ENCODE peak calls at places on chromosome 7, in six cellular contexts. F is activated naive CD8-positive, alpha-beta T cell treated with anti-CD3 and anti-CD28 coated beads, Interleukin-2, amount 50 U/mL, for 24 hours; Y is left lobe of liver; A is IMR-90; I is glutamatergic neuron; Q is activated CD4-positive, alpha-beta T cell treated with anti-CD3 and anti-CD28 coated beads, Interleukin-2, amount 50 U/mL, for 24 hours. C is an unnamed sample.

GRCh38 chr7:111132833-111133232 is 41.9 kb downstream of the LRRN3 start:
- DNase-seq in I (no peak), Y (no peak), F (no peak), Q (no peak), A (peak), C (peak)

GRCh38 chr7:140876519-140877248 is 48.0 kb downstream of the BRAF start:
- DNase-seq in Y (no peak), Q (no peak), A (peak), I (no peak), F (no peak), C (peak)

GRCh38 chr7:2939193-2939885 is 95.2 kb upstream of the GNA12 start:
- DNase-seq in Q (no peak), F (no peak), I (no peak), Y (no peak), A (peak), C (no peak)

GRCh38 chr7:148722340-148723165 is 23.9 kb downstream of the CUL1 start:
- DNase-seq in Y (no peak), I (no peak), A (no peak), F (no peak), Q (no peak), C (peak)

GRCh38 chr7:101234636-101235035 is 3.0 kb downstream of the CLDN15 start:
- DNase-seq in Y (no peak), I (no peak), Q (no peak), A (no peak), F (no peak), C (no peak)

GRCh38 chr7:143126146-143126545 is 5.7 kb upstream of the PIP start:
- DNase-seq in Y (no peak), Q (no peak), A (no peak), F (no peak), I (no peak), C (no peak)

GRCh38 chr7:105992888-105993287 is 29.8 kb downstream of the CDHR3 start:
- DNase-seq in A (no peak), I (no peak), Q (no peak), F (no peak), Y (no peak), C (no peak)

GRCh38 chr7:25947669-25948516 is 204.1 kb upstream of the NFE2L3 start:
- DNase-seq in A (no peak), F (no peak), Q (no peak), Y (no peak), I (no peak), C (no peak)

GRCh38 chr7:38773430-38773829 is 135.6 kb downstream of the VPS41 start:
- DNase-seq in Q (no peak), Y (no peak), I (no peak), A (peak), F (no peak), C (no peak)

GRCh38 chr7:116708861-116709260 is 36.9 kb downstream of the MET start:
- DNase-seq in I (no peak), F (no peak), Q (no peak), Y (no peak), A (no peak), C (no peak)

C was measured in astrocyte.